ENCODE peak calls at places on chromosomes 4 and X, in eight cellular contexts. One of them, this sample, is unnamed.
A peak's percentile ranks its signal among the peaks of the same experiment; 100 is the strongest.

GRCh38 chr4:52552778-52553177 is 106.3 kb downstream of the USP46 start:
- DNase-seq in BE2C: no peak
- DNase-seq in fibroblast of the aortic adventitia: no peak
- DNase-seq in astrocyte of the spinal cord: no peak
- DNase-seq in cardiac muscle cell: no peak
- DNase-seq in GM13976: no peak
- DNase-seq in dorsolateral prefrontal cortex: no peak
- DNase-seq in Peyer's patch: no peak
- DNase-seq in this sample: no peak

GRCh38 chr4:174198396-174199179 is 84.9 kb downstream of the FBXO8 start:
- DNase-seq in cardiac muscle cell: peak; percentile 84
- DNase-seq in fibroblast of the aortic adventitia: peak; percentile 98
- DNase-seq in Peyer's patch: no peak
- DNase-seq in GM13976: no peak
- DNase-seq in astrocyte of the spinal cord: peak; percentile 85
- DNase-seq in BE2C: peak; percentile 86
- DNase-seq in dorsolateral prefrontal cortex: no peak
- DNase-seq in this sample: no peak

GRCh38 chr4:139808381-139809206 is 143.0 kb downstream of the MGST2 start:
- DNase-seq in dorsolateral prefrontal cortex: no peak
- DNase-seq in astrocyte of the spinal cord: no peak
- DNase-seq in GM13976: no peak
- DNase-seq in fibroblast of the aortic adventitia: peak; percentile 13
- DNase-seq in BE2C: no peak
- DNase-seq in Peyer's patch: no peak
- DNase-seq in cardiac muscle cell: no peak
- DNase-seq in this sample: no peak

GRCh38 chr4:165355900-165356300 is 22.9 kb upstream of the CPE start:
- DNase-seq in GM13976: peak; percentile 11
- DNase-seq in cardiac muscle cell: peak; percentile 58
- DNase-seq in astrocyte of the spinal cord: peak; percentile 59
- DNase-seq in fibroblast of the aortic adventitia: peak; percentile 72
- DNase-seq in BE2C: peak; percentile 48
- DNase-seq in Peyer's patch: no peak
- DNase-seq in dorsolateral prefrontal cortex: no peak
- DNase-seq in this sample: no peak

GRCh38 chrX:12946838-12947544 is 27.9 kb upstream of the TMSB4X start:
- DNase-seq in cardiac muscle cell: peak; percentile 92
- DNase-seq in astrocyte of the spinal cord: peak; percentile 85
- DNase-seq in dorsolateral prefrontal cortex: no peak
- DNase-seq in BE2C: peak; percentile 63
- DNase-seq in GM13976: no peak
- DNase-seq in Peyer's patch: peak; percentile 82
- DNase-seq in fibroblast of the aortic adventitia: peak; percentile 97
- DNase-seq in this sample: peak; percentile 74

GRCh38 chr4:186347743-186348142 is 81.8 kb downstream of the F11 start:
- DNase-seq in fibroblast of the aortic adventitia: no peak
- DNase-seq in Peyer's patch: no peak
- DNase-seq in astrocyte of the spinal cord: no peak
- DNase-seq in GM13976: no peak
- DNase-seq in dorsolateral prefrontal cortex: no peak
- DNase-seq in cardiac muscle cell: no peak
- DNase-seq in BE2C: no peak
- DNase-seq in this sample: no peak

GRCh38 chrX:39460491-39460890 is 637.3 kb downstream of the BCOR start:
- DNase-seq in GM13976: no peak
- DNase-seq in cardiac muscle cell: no peak
- DNase-seq in astrocyte of the spinal cord: no peak
- DNase-seq in Peyer's patch: no peak
- DNase-seq in BE2C: no peak
- DNase-seq in fibroblast of the aortic adventitia: no peak
- DNase-seq in dorsolateral prefrontal cortex: no peak
- DNase-seq in this sample: no peak

GRCh38 chr4:165839615-165840333 is 33.3 kb upstream of the TLL1 start:
- DNase-seq in BE2C: no peak
- DNase-seq in astrocyte of the spinal cord: no peak
- DNase-seq in GM13976: no peak
- DNase-seq in dorsolateral prefrontal cortex: no peak
- DNase-seq in fibroblast of the aortic adventitia: no peak
- DNase-seq in cardiac muscle cell: no peak
- DNase-seq in Peyer's patch: no peak
- DNase-seq in this sample: no peak

GRCh38 chrX:110284159-110284558 is 33.7 kb downstream of the AMMECR1 start:
- DNase-seq in fibroblast of the aortic adventitia: peak; percentile 83
- DNase-seq in cardiac muscle cell: peak; percentile 78
- DNase-seq in GM13976: no peak
- DNase-seq in BE2C: no peak
- DNase-seq in Peyer's patch: no peak
- DNase-seq in dorsolateral prefrontal cortex: no peak
- DNase-seq in astrocyte of the spinal cord: peak; percentile 85
- DNase-seq in this sample: no peak

DNA sequence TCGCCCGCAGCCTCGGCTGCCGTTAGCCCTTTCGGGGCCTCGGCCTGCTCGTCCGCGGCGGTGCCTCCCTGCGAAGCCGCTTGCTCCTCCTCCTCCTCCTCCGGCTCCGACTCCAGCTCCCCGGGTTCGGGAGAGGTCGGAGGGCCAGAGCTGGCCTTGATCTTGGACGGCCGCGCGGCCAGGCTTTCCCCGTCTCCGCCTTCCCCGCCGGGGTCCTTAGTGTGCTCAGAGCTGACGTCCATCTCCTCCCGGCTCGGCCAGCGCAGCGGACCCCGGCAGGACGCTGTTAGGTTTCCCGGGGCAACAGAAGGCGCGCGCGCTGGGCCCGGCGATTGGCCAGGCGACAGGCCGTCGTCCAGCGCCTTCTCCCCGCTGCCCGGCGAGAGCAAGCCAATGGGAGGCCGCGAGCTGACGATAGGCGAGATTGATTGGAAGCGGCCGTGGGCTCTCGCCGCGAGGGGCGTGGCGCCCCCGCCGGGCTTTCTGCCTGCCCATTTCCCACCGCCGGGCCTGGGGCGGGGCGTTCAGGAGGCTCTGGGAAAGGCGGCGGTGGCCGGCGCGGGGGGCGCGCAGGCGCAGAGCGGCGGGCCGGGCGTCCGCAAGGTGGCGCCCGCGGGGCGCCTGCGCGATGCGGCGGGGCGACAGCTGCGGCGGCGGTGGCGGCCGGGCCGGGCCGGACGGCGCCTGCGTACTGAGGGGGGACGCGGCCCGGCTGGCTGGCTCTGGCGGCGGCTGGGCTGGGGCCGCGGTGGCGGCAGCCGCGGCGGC is at the start of gene TADA2B:
- DNase-seq in Peyer's patch: peak; percentile 94
- DNase-seq in cardiac muscle cell: peak; percentile 99
- DNase-seq in astrocyte of the spinal cord: peak; percentile 99
- DNase-seq in BE2C: peak; percentile 98
- DNase-seq in dorsolateral prefrontal cortex: peak; percentile 97
- DNase-seq in GM13976: peak; percentile 100
- DNase-seq in fibroblast of the aortic adventitia: peak; percentile 96
- DNase-seq in this sample: peak; percentile 99
- TF ChIP-seq CTCF in Peyer's patch: no peak
- TF ChIP-seq CTCF in cardiac muscle cell: peak; percentile 10
- TF ChIP-seq CTCF in astrocyte of the spinal cord: peak; percentile 19
- TF ChIP-seq CTCF in BE2C: no peak
- TF ChIP-seq CTCF in dorsolateral prefrontal cortex: peak; percentile 23
- TF ChIP-seq CTCF in GM13976: peak; percentile 50
- TF ChIP-seq CTCF in fibroblast of the aortic adventitia: peak; percentile 35
- TF ChIP-seq CTCF in this sample: peak; percentile 65

DNA sequence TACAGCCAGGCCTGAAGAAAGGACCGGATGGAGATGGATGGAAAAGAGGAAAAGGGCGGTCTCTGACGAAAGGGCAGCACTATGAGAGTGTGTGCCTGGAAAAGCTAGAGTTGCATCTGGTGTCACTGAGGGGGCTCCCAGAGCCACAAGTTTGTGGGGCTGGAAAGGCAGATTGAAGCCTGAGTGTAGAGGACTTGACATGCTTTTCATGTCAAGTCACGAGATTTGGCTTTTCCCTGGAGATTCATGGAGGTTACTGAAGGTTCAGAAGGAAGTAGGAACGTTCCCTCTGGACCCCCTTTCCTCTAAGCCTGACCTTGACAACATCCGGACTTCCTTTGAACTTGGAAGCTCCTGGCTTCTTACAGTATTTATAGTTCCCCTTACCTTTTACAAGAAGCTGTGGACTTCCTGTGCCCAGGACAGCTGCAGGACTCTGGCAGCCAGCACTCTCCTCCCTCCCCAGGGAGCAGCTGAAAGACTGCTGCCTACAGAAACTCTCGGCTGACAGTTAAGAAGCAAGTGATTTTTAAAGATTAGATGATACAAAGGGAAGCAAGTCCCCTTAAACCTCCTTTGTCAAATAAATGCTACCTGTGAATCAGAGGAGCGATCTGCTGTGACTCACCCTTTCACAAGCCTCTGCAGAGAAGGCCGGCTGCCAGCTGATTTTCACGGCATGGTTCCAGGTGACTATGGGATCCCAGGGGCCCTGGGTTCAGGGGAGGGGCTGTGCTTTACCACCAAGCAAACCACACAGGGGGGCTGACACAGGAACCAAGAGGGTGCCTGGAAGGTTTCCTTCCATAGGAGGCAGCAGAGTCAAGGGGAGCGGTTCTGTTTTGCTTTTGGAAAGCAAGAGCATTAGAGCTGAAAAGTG is 72.9 kb upstream of the STIM2 start:
- DNase-seq in astrocyte of the spinal cord: peak; percentile 78
- DNase-seq in BE2C: peak; percentile 79
- DNase-seq in GM13976: no peak
- DNase-seq in Peyer's patch: no peak
- DNase-seq in dorsolateral prefrontal cortex: no peak
- DNase-seq in fibroblast of the aortic adventitia: peak; percentile 80
- DNase-seq in cardiac muscle cell: peak; percentile 63
- DNase-seq in this sample: no peak
- TF ChIP-seq CTCF in astrocyte of the spinal cord: peak; percentile 50
- TF ChIP-seq CTCF in BE2C: peak; percentile 70
- TF ChIP-seq CTCF in GM13976: peak; percentile 28
- TF ChIP-seq CTCF in Peyer's patch: peak; percentile 21
- TF ChIP-seq CTCF in dorsolateral prefrontal cortex: no peak
- TF ChIP-seq CTCF in fibroblast of the aortic adventitia: peak; percentile 66
- TF ChIP-seq CTCF in cardiac muscle cell: peak; percentile 47
- TF ChIP-seq CTCF in this sample: peak; percentile 30

GRCh38 chrX:54807524-54808108 is at the start of gene MAGED2:
- DNase-seq in Peyer's patch: peak; percentile 21
- DNase-seq in fibroblast of the aortic adventitia: peak; percentile 28
- DNase-seq in astrocyte of the spinal cord: peak; percentile 47
- DNase-seq in BE2C: peak; percentile 30
- DNase-seq in GM13976: no peak
- DNase-seq in dorsolateral prefrontal cortex: no peak
- DNase-seq in cardiac muscle cell: peak; percentile 60
- DNase-seq in this sample: no peak
- TF ChIP-seq CTCF in Peyer's patch: no peak
- TF ChIP-seq CTCF in fibroblast of the aortic adventitia: no peak
- TF ChIP-seq CTCF in astrocyte of the spinal cord: no peak
- TF ChIP-seq CTCF in BE2C: no peak
- TF ChIP-seq CTCF in GM13976: no peak
- TF ChIP-seq CTCF in dorsolateral prefrontal cortex: no peak
- TF ChIP-seq CTCF in cardiac muscle cell: no peak
- TF ChIP-seq CTCF in this sample: no peak

GRCh38 chr4:25178838-25179261 is 18.6 kb upstream of the SEPSECS start:
- DNase-seq in BE2C: no peak
- DNase-seq in fibroblast of the aortic adventitia: no peak
- DNase-seq in GM13976: no peak
- DNase-seq in cardiac muscle cell: no peak
- DNase-seq in astrocyte of the spinal cord: no peak
- DNase-seq in dorsolateral prefrontal cortex: no peak
- DNase-seq in Peyer's patch: no peak
- DNase-seq in this sample: no peak
- TF ChIP-seq CTCF in BE2C: no peak
- TF ChIP-seq CTCF in fibroblast of the aortic adventitia: no peak
- TF ChIP-seq CTCF in GM13976: no peak
- TF ChIP-seq CTCF in cardiac muscle cell: no peak
- TF ChIP-seq CTCF in astrocyte of the spinal cord: no peak
- TF ChIP-seq CTCF in dorsolateral prefrontal cortex: no peak
- TF ChIP-seq CTCF in Peyer's patch: no peak
- TF ChIP-seq CTCF in this sample: no peak

DNA sequence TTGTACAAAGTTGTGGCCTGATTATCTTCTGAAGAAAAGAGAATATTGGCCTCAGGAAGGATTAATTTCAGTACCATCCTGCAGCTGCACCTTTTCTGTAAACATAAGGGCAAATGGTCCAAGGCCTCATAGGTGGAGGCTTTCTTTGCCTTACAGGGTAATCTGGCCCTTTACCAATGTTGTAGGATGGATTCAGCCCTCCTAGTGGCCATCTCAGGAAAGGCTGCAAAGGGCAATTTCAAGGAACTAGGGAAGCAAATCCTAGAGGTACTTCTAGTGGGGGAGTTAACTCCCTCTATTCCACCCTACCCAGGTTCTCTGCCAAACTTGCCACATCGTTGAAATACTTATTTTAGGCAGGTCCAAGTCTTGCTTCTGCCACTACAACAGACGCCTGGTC is 57.6 kb downstream of the UGT2B11 start:
- DNase-seq in GM13976: no peak
- DNase-seq in BE2C: no peak
- DNase-seq in Peyer's patch: no peak
- DNase-seq in astrocyte of the spinal cord: no peak
- DNase-seq in fibroblast of the aortic adventitia: peak; percentile 2
- DNase-seq in cardiac muscle cell: no peak
- DNase-seq in dorsolateral prefrontal cortex: no peak
- DNase-seq in this sample: no peak
- TF ChIP-seq CTCF in GM13976: no peak
- TF ChIP-seq CTCF in BE2C: peak; percentile 18
- TF ChIP-seq CTCF in Peyer's patch: peak; percentile 6
- TF ChIP-seq CTCF in astrocyte of the spinal cord: peak; percentile 36
- TF ChIP-seq CTCF in fibroblast of the aortic adventitia: peak; percentile 40
- TF ChIP-seq CTCF in cardiac muscle cell: peak; percentile 15
- TF ChIP-seq CTCF in dorsolateral prefrontal cortex: no peak
- TF ChIP-seq CTCF in this sample: peak; percentile 49

DNA sequence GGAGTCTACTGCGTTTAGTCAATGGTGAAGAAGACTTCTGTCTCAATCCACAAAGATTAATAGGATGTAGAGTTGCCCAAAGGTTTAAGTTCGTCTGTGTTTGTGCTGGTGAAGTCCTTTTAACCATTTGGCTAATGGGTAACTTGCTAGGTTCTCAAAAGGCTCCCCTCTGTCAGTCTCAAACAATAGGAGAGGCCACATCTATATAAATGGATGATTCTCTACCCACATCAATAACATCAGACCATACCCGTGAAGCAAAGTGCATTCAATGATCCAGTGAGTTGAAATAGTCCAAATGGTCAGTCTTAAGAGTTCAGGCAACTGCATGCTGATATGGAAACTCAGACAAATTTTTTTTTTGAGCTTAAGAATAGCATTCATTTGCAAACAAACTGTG is 28.1 kb downstream of the RS1 start:
- DNase-seq in fibroblast of the aortic adventitia: no peak
- DNase-seq in GM13976: no peak
- DNase-seq in dorsolateral prefrontal cortex: no peak
- DNase-seq in astrocyte of the spinal cord: no peak
- DNase-seq in BE2C: no peak
- DNase-seq in Peyer's patch: no peak
- DNase-seq in cardiac muscle cell: no peak
- DNase-seq in this sample: no peak
- TF ChIP-seq CTCF in fibroblast of the aortic adventitia: no peak
- TF ChIP-seq CTCF in GM13976: no peak
- TF ChIP-seq CTCF in dorsolateral prefrontal cortex: no peak
- TF ChIP-seq CTCF in astrocyte of the spinal cord: no peak
- TF ChIP-seq CTCF in BE2C: no peak
- TF ChIP-seq CTCF in Peyer's patch: no peak
- TF ChIP-seq CTCF in cardiac muscle cell: no peak
- TF ChIP-seq CTCF in this sample: no peak